ENCODE peak calls at places on chromosomes 12 and 14, in seven cellular contexts. R, S, J, Q, F, O and N are unnamed samples. For H3K4me1, the result is how much of the 10 kb centered on the place peaks cover.

GRCh38 chr14:21096438-21096837 is 2.0 kb downstream of the ZNF219 start:
- DNase-seq in R (no peak), S (no peak), J (no peak), Q (no peak), F (no peak), O (no peak), N (no peak)

GRCh38 chr12:92002673-92003382 is 142.8 kb downstream of the BTG1 start:
- DNase-seq in R (no peak), S (no peak), J (no peak), Q (no peak), F (no peak), O (no peak), N (no peak)

GRCh38 chr14:21106506-21107359 is 5.9 kb downstream of the TMEM253 start:
- DNase-seq in R (peak), S (peak), J (peak), Q (peak), F (peak), O (peak), N (peak)

GRCh38 chr12:130396667-130397066 is 59.0 kb downstream of the PIWIL1 start:
- DNase-seq in R (no peak), S (no peak), J (no peak), Q (no peak), F (no peak), O (no peak), N (no peak)

GRCh38 chr12:6927379-6927991 is at the start of gene ATN1:
- DNase-seq in R (no peak), S (peak), J (peak), Q (peak), F (peak), O (peak), N (no peak)

GRCh38 chr14:69038449-69039286 is 59.6 kb upstream of the ACTN1 start:
- DNase-seq in R (no peak), S (no peak), J (no peak), Q (no peak), F (no peak), O (no peak), N (no peak)

GRCh38 chr12:124667671-124668337 is 100.4 kb upstream of the NCOR2 start:
- DNase-seq in R (no peak), S (no peak), J (no peak), Q (no peak), F (no peak), O (no peak), N (no peak)

GRCh38 chr12:130952106-130952505 is 1.6 kb upstream of the ADGRD1 start:
- DNase-seq in R (no peak), S (no peak), J (no peak), Q (no peak), F (no peak), O (no peak), N (no peak)

GRCh38 chr14:22099942-22100763 is 426.5 kb upstream of the OR4E1 start:
- DNase-seq in R (peak), S (peak), J (no peak), Q (peak), F (peak), O (no peak), N (peak)

GRCh38 chr14:53515264-53515663 is 362.1 kb upstream of the DDHD1 start:
- DNase-seq in R (no peak), S (no peak), J (no peak), Q (no peak), F (peak), O (no peak), N (no peak)

GRCh38 chr12:90211017-90211416 is 502.4 kb upstream of the ATP2B1 start:
- DNase-seq in R (no peak), S (no peak), J (no peak), Q (no peak), F (no peak), O (no peak), N (no peak)

GRCh38 chr12:49088190-49088931 is 6.2 kb downstream of the DHH start:
- DNase-seq in R (peak), S (peak), J (peak), Q (peak), F (peak), O (peak), N (peak)

GRCh38 chr12:11941601-11942360 is 129.0 kb upstream of the BCL2L14 start:
- DNase-seq in R (no peak), S (no peak), J (no peak), Q (no peak), F (no peak), O (no peak), N (no peak)

GRCh38 chr14:95603415-95603814 is 68.6 kb downstream of the GLRX5 start:
- DNase-seq in R (no peak), S (no peak), J (no peak), Q (no peak), F (no peak), O (no peak), N (no peak)

GRCh38 chr12:93297032-93297431 is 80.7 kb upstream of the NUDT4 start:
- DNase-seq in R (no peak), S (no peak), J (no peak), Q (no peak), F (no peak), O (no peak), N (no peak)

GRCh38 chr14:65813760-65814387 is 401.3 kb downstream of the FUT8 start:
- DNase-seq in R (no peak), S (no peak), J (no peak), Q (no peak), F (no peak), O (no peak), N (no peak)

GRCh38 chr14:70257526-70257925 is 68.8 kb upstream of the SLC8A3 start:
- DNase-seq in R (no peak), S (no peak), J (no peak), Q (no peak), F (peak), O (no peak), N (peak)

GRCh38 chr12:50185975-50186663 is 18.9 kb upstream of the CERS5 start:
- DNase-seq in R (no peak), S (no peak), J (no peak), Q (no peak), F (no peak), O (no peak), N (no peak)

GRCh38 chr12:39011161-39011560 is 105.8 kb upstream of the CPNE8 start:
- DNase-seq in R (no peak), S (no peak), J (no peak), Q (no peak), F (no peak), O (no peak), N (no peak)

GRCh38 chr12:99984271-99985128 is at the start of gene ANKS1B:
- DNase-seq in R (no peak), S (peak), J (peak), Q (peak), F (no peak), O (peak), N (peak)

GRCh38 chr12:6333566-6333965 is 8.3 kb downstream of the TNFRSF1A start:
- DNase-seq in R (peak), S (no peak), J (no peak), Q (no peak), F (no peak), O (no peak), N (no peak)

GRCh38 chr12:78407722-78408121 is 456.9 kb upstream of the SYT1 start:
- DNase-seq in R (no peak), S (no peak), J (no peak), Q (no peak), F (no peak), O (no peak), N (no peak)

GRCh38 chr14:99523661-99524050 is 42.4 kb downstream of the CCNK start:
- DNase-seq in R (no peak), S (no peak), J (no peak), Q (peak), F (no peak), O (no peak), N (no peak)

GRCh38 chr12:21149849-21150248 is 18.9 kb downstream of the SLCO1B1 start:
- DNase-seq in R (no peak), S (no peak), J (no peak), Q (peak), F (no peak), O (peak), N (no peak)

GRCh38 chr14:52058346-52058745 is 10.5 kb downstream of the NID2 start:
- DNase-seq in R (no peak), S (no peak), J (no peak), Q (no peak), F (no peak), O (no peak), N (no peak)

GRCh38 chr12:21852251-21852650 is 77.7 kb upstream of the KCNJ8 start:
- DNase-seq in R (no peak), S (no peak), J (no peak), Q (no peak), F (no peak), O (no peak), N (no peak)

DNA sequence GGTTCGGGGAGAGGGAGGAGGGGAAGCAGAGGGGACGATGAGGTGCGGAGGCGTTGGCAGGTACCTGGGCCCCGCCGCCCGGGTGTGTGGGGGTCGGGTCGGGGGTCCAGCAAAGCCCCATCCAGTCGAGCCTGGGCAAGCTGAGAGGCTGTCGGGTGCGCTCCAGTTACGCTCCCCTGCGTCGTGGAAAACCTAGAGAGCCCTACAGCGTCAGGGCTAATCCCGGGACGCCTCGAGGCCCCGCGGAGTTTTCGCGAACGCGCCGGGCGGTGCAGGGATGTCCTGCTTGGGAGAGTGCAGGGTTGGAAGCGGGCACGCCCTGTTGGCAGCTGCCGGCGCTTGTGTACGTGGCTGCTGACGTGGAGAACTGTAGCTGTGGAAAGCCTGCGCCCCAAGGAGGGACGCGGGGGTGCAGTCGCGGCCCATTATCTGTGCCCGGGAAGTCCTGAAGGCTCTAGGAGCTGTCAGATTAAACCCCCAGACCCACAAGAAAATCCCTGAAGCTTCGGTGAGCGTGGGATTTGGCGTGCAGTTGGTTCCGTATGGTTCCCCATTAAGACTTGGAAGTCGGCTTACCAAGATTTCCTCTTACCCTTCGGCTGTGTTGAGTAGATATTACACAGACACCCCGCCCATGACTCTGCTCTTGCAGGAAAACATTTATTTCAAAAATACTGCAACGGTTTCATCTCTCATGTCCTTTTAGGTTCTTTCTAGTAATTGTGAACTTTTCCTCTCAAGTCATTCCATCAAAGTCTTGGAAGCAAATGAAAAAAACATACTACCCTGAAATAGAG is 11.3 kb upstream of the SLC38A2 start:
- DNase-seq in R (peak), S (peak), J (peak), Q (peak), F (peak), O (peak), N (peak)
- TF ChIP-seq CTCF in R (no peak), S (no peak), J (no peak), Q (no peak), F (peak), O (peak), N (no peak)

DNA sequence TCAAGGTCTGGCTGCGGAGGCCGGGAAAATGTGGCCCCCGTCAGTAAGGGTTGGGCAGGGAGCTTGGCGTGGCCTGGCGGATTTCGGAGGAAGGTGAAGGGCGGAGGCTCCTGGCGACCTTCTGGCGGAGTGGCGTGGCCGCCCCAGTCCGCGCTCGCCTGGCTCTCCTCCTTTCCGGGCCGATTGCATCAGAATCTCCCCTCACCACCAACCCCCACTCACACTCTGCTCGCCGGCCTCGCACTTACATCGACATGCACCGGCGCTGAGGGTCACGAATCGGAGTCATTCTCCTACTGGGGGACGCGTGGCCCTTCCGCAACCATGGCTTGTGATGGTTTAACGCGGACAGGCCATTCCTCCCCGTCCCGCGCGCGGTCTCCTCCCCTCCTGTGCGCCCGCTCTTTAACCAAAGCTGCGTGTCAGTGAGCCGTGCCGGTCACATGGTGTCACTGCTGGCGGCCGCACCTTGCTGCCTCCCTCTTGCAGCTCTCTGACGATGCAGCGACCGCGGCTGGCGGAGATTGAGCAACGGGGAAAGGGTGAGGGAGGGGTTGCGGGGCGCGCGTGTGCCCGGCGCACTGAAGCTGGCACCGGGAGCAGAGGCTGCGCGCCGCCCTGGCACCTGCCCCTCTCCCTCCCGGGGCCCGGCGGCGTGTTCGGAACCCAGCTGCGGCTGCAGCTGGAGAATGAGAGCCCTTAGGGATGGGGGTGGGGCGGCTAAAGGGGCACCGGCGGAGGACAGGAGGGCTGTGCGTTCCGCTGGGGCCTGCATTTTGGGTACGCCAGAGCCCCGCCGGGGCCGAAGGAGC is at the start of gene SLC38A1:
- DNase-seq in R (peak), S (peak), J (peak), Q (peak), F (peak), O (peak), N (peak)
- H3K4me1 ChIP-seq in R (half or more), S (under half), J (under half), Q (under half), F (under half), O (half or more), N (under half)

GRCh38 chr14:59788176-59788575 is 82.4 kb downstream of the RTN1 start:
- DNase-seq in R (no peak), S (no peak), J (no peak), Q (no peak), F (no peak), O (no peak), N (no peak)

GRCh38 chr14:59787045-59787674 is 83.4 kb downstream of the RTN1 start:
- DNase-seq in R (no peak), S (no peak), J (no peak), Q (no peak), F (no peak), O (no peak), N (no peak)
- TF ChIP-seq CTCF in R (no peak), S (no peak), J (no peak), Q (no peak), F (no peak), O (no peak), N (no peak)

DNA sequence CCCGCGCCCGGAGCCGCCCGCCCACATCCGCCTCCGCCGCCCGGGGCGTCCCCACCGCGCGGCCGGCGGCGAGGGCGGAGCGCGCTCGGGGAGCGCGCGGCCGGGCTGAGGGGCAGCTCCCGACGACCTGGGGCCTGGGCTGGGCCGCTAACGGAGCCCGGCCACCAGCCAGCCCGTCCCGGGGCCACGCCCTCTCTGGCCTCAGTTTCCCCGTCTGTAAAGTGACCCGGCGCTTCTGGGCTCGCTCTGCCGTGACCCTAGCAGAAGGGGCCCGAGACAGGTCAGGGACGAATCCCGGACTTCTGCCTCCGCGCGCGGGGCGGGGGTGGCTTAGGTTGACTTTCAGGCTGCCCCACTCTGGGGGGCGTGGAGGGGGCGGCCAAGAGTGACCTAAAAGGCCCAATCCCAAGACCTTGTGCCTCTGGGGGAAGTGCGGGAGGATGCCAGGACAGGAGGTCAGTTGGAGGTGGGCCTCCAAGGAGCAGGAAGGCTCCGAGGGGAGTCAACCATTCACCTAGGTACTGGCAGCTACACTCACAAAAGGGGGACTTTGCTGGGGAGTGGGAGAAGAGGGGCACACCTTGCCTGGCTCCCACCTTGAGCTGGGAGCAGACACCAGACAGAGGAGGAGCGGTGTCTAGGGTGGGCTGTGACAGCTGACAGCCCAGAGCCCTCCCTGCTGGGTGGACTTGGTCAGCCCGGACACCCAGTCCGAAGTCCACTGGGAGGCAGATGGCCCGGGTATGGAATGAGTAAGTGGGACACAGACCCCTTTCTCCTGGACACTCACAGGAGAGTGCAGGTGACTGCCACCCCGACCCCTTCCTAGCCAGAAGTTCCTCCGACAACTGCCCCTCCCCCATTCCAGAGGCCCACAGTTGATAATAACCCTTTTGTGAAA is 483 bp upstream of the AKT1 start:
- DNase-seq in R (peak), S (no peak), J (peak), Q (peak), F (peak), O (no peak), N (peak)
- H3K4me1 ChIP-seq in R (under half), S (half or more), J (under half), Q (under half), F (under half), O (half or more), N (under half)